ENCODE peak calls at places on chromosome 9, in seven cellular contexts. E, W, B, L, S, R and A are unnamed samples.

GRCh38 chr9:70563437-70564204 is 149.2 kb upstream of the KLF9 start:
- DNase-seq in E (no peak), W (peak; percentile 86), B (peak; percentile 76), L (peak; percentile 56), S (peak; percentile 94), R (no peak), A (peak; percentile 75)

GRCh38 chr9:105188746-105189145 is 55.7 kb upstream of the SLC44A1 start:
- DNase-seq in E (no peak), W (peak; percentile 68), B (no peak), L (no peak), S (no peak), R (no peak), A (no peak)

GRCh38 chr9:5896863-5897262 is 6.2 kb downstream of the MLANA start:
- DNase-seq in E (no peak), W (no peak), B (no peak), L (no peak), S (no peak), R (no peak), A (no peak)

GRCh38 chr9:124145903-124146575 is 111.7 kb upstream of the NEK6 start:
- DNase-seq in E (no peak), W (no peak), B (no peak), L (no peak), S (no peak), R (no peak), A (peak; percentile 34)

GRCh38 chr9:35000535-35001284 is 11.2 kb downstream of the DNAJB5 start:
- DNase-seq in E (no peak), W (no peak), B (peak; percentile 70), L (no peak), S (peak; percentile 81), R (no peak), A (peak; percentile 47)

GRCh38 chr9:105281926-105282325 is 37.5 kb downstream of the SLC44A1 start:
- DNase-seq in E (no peak), W (no peak), B (no peak), L (no peak), S (no peak), R (no peak), A (no peak)

GRCh38 chr9:79809477-79809876 is 237.7 kb downstream of the TLE4 start:
- DNase-seq in E (no peak), W (no peak), B (peak; percentile 6), L (no peak), S (no peak), R (no peak), A (no peak)

GRCh38 chr9:35074791-35075190 is 2.4 kb upstream of the VCP start:
- DNase-seq in E (no peak), W (no peak), B (no peak), L (no peak), S (no peak), R (no peak), A (no peak)

GRCh38 chr9:37371565-37372464 is 50.7 kb upstream of the GRHPR start:
- DNase-seq in E (no peak), W (peak; percentile 86), B (peak; percentile 58), L (no peak), S (peak; percentile 36), R (no peak), A (peak; percentile 67)

GRCh38 chr9:30622551-30622950 is 1761.9 kb upstream of the ACO1 start:
- DNase-seq in E (no peak), W (no peak), B (no peak), L (no peak), S (no peak), R (no peak), A (no peak)

DNA sequence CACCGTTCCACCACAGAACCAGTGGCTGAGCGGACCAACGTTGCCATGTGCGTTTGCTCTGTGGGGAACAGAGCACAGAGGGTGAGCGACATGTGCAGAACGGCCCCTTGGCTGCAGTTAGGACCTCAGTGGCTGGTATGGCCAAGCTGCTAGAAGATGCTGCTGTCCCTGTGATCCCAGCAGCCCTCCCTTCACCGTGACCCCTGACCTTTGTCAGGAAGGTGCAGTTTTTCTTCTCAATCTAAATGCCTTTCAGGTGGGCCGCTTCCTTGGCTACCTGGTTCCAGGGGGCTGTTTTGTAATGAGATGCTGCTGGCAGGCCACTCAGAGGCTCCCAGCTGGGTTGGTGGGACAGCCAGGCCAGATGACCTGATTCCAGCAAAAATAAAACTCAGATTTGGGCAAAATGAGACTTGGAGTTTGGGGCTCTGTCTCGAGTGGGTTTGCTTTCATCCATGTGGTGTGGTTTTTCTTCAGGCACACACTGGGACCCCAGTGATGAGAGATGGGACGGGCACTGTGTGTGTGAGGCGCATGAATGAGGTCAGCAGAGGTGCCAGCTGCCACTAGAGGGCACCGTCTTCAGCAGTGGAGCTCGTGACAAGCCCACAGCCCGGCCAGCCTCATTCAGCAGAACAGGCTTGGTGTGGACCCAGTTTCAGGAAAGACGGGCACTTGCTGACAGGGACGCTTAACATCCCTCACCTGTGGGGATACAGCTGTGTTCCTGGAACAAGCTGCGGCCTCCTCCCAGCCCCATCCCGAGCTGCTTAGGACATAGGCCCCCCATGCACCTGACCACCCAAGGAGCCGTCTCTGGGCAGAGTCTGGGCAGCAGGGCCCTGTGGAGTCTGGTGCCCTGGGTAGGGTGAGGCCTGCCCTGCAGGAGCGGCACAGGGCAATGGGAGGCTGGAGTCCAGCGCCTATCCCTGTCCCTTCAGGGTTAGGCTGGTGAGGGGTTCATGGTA is 4.1 kb downstream of the MRPS2 start:
- DNase-seq in E (no peak), W (peak; percentile 66), B (peak; percentile 52), L (no peak), S (peak; percentile 67), R (peak; percentile 71), A (peak; percentile 77)
- TF ChIP-seq CTCF in E (peak; percentile 14), W (peak; percentile 85), B (peak; percentile 64), L (peak; percentile 92), S (peak; percentile 76), R (peak; percentile 64), A (peak; percentile 84)

DNA sequence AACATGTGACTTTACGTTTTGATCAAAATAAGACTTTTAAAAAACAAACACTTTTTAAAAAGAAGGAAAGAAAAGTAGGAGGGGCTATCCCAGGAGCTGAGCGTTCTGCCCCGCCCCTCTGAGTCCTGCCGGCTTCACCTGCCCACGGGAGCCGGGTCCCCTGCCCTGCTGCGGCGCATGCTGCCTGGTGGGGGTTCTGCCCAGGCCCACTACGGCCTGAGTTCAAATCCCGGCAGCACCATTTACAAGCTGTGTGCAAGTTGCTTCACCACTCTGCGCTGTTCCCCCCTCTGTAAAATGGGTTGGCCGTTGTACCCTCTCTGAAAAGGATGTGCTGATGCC is 31.1 kb downstream of the GSN start:
- DNase-seq in E (no peak), W (no peak), B (no peak), L (no peak), S (no peak), R (peak; percentile 70), A (no peak)
- H3K4me3 ChIP-seq in E (peak overlapping the region; percentile 70), W (no peak overlapping the region), B (no peak overlapping the region), L (no peak overlapping the region), S (peak overlapping the region; percentile 43), R (peak overlapping the region; percentile 75), A (peak overlapping the region; percentile 55)

GRCh38 chr9:133636902-133637301 is 739 bp downstream of the DBH start:
- DNase-seq in E (no peak), W (no peak), B (no peak), L (no peak), S (no peak), R (peak; percentile 34), A (no peak)

GRCh38 chr9:133635506-133635902 is 659 bp upstream of the DBH start:
- DNase-seq in E (no peak), W (no peak), B (no peak), L (no peak), S (no peak), R (peak; percentile 18), A (no peak)

GRCh38 chr9:133637451-133638055 is 1.4 kb downstream of the DBH start:
- DNase-seq in E (no peak), W (no peak), B (no peak), L (no peak), S (no peak), R (peak; percentile 29), A (no peak)

GRCh38 chr9:133635098-133635497 is 1.1 kb upstream of the DBH start:
- DNase-seq in E (no peak), W (no peak), B (no peak), L (no peak), S (no peak), R (peak; percentile 30), A (no peak)

DNA sequence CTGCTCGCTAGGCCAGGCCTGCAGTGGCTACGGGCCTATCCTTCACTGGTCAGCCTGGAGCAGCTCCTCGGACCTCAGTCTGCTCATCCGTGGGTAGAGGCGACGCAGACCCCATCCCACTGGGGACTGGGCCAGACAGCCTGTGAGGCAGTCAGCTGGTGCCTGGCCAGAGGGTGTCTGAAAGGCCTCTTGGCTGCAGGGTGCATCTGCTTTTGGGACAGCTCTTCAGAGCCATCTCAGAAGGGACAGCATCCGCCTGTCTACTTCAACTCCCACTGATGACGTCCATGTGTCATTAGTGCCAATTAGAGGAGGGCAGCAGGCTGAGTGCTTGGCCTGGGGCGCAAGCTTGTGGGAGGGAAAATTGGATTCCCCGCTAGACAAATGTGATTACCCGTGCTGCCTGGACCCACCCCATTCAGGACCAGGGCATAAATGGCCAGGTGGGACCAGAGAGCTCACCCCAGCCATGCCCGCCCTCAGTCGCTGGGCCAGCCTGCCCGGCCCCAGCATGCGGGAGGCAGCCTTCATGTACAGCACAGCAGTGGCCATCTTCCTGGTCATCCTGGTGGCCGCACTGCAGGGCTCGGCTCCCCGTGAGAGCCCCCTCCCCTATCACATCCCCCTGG is at the start of gene DBH:
- DNase-seq in E (no peak), W (no peak), B (no peak), L (no peak), S (no peak), R (peak; percentile 31), A (no peak)
- TF ChIP-seq CTCF in E (no peak), W (no peak), B (no peak), L (no peak), S (no peak), R (no peak), A (no peak)

GRCh38 chr9:92911496-92912475 is 33.9 kb upstream of the ZNF484 start:
- DNase-seq in E (no peak), W (no peak), B (peak; percentile 1), L (no peak), S (peak; percentile 6), R (no peak), A (no peak)
- H3K4me3 ChIP-seq in E (no peak overlapping the region), W (no peak overlapping the region), B (no peak overlapping the region), L (no peak overlapping the region), S (no peak overlapping the region), R (no peak overlapping the region), A (no peak overlapping the region)

GRCh38 chr9:121194730-121195129 is 6.9 kb downstream of the RAB14 start:
- DNase-seq in E (no peak), W (no peak), B (no peak), L (no peak), S (no peak), R (no peak), A (no peak)

GRCh38 chr9:121196389-121196788 is 5.3 kb downstream of the RAB14 start:
- DNase-seq in E (no peak), W (peak; percentile 39), B (no peak), L (no peak), S (no peak), R (no peak), A (no peak)

GRCh38 chr9:121199921-121200320 is 1.7 kb downstream of the RAB14 start:
- DNase-seq in E (no peak), W (no peak), B (peak; percentile 21), L (no peak), S (no peak), R (no peak), A (no peak)

GRCh38 chr9:121198512-121199042 is 3.1 kb downstream of the RAB14 start:
- DNase-seq in E (no peak), W (no peak), B (no peak), L (no peak), S (no peak), R (no peak), A (no peak)

GRCh38 chr9:121197135-121197534 is 4.5 kb downstream of the RAB14 start:
- DNase-seq in E (no peak), W (no peak), B (no peak), L (no peak), S (no peak), R (no peak), A (no peak)
- TF ChIP-seq CTCF in E (no peak), W (no peak), B (no peak), L (no peak), S (peak; percentile 22), R (no peak), A (peak; percentile 13)